ENCODE peak calls at places on chromosomes 7 and 10, in six cellular contexts. J is H1, I is neuronal stem cell, M is IMR-90, Z is H9, L is trophoblast cell. K is an unnamed sample.

GRCh38 chr10:86366033-86366901 is at the start of gene GRID1:
- DNase-seq in M (no peak), J (no peak), L (peak; percentile 12), I (no peak), Z (peak; percentile 74), K (peak; percentile 6)

GRCh38 chr7:52287698-52288097 is 747.7 kb upstream of the POM121L12 start:
- DNase-seq in I (no peak), L (no peak), J (no peak), Z (no peak), M (no peak), K (no peak)

GRCh38 chr10:132636358-132636757 is 98.8 kb downstream of the INPP5A start:
- DNase-seq in Z (no peak), M (no peak), L (no peak), J (no peak), I (no peak), K (no peak)

GRCh38 chr7:1058821-1059199 is 14.5 kb downstream of the GPR146 start:
- DNase-seq in Z (no peak), I (no peak), J (no peak), L (no peak), M (peak; percentile 53), K (peak; percentile 56)

GRCh38 chr10:451021-451471 is 238.4 kb downstream of the DIP2C start:
- DNase-seq in J (no peak), I (no peak), L (no peak), Z (no peak), M (no peak), K (no peak)

GRCh38 chr10:60444494-60445064 is 54.9 kb upstream of the ANK3 start:
- DNase-seq in L (peak; percentile 67), I (peak; percentile 15), J (no peak), Z (no peak), M (peak; percentile 63), K (no peak)

GRCh38 chr7:11130012-11130411 is 156.3 kb downstream of the PHF14 start:
- DNase-seq in M (peak; percentile 95), Z (no peak), J (no peak), L (peak; percentile 93), I (no peak), K (peak; percentile 51)

GRCh38 chr10:101601541-101601940 is 13.4 kb downstream of the DPCD start:
- DNase-seq in M (no peak), Z (no peak), J (no peak), I (no peak), L (no peak), K (no peak)

GRCh38 chr7:100892364-100893317 is 3.0 kb downstream of the ACHE start:
- DNase-seq in J (no peak), L (no peak), Z (no peak), M (no peak), I (no peak), K (no peak)

DNA sequence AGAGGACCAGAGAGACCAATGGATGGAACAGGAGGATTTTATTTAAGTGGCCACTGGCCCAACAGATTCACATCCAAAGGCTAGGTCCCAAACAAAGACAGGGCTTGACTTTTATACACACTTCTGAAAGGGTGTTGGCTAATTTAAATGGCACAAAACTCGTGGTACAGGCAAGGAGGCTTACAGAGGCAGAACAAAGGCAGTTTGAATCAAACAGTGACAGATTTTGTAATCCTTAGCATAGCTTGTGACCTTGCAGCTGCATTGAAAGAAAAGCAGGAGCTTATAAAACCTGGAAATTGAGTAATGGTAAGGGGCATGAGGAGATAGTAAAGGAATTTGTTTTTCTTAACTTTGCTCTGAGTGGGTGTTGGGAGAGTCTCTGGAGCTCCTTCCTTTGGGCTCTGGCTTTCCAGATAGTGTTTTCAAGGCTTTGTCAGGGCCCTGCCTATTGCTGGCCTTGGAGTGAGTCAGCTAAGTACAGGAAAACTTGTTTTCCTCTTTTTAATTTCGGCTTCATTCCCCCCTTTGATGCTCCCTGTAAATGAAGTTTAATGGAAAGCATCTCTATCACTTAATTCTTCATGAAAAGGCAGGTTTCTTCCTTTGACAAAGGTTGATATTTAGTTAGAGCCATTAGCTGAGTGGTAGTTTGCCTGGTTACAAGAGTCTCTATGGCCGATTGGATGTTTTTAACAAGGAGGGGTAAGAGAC is 96.9 kb downstream of the TRIM24 start:
- DNase-seq in M (no peak), L (peak; percentile 3), I (no peak), Z (no peak), J (no peak), K (peak; percentile 16)
- H3K9me3 ChIP-seq in M (peaks cover 26% of the 10 kb centered on the region), L (peaks cover 9% of the 10 kb centered on the region), I (peaks cover 84% of the 10 kb centered on the region), Z (peaks cover 36% of the 10 kb centered on the region), J (peaks cover 32% of the 10 kb centered on the region), K (peaks cover 98% of the 10 kb centered on the region)

GRCh38 chr7:23470290-23471089 is at the start of gene IGF2BP3:
- DNase-seq in Z (peak; percentile 95), M (peak; percentile 96), I (peak; percentile 98), L (peak; percentile 90), J (peak; percentile 91), K (peak; percentile 99)

GRCh38 chr7:23472046-23472445 is 1.8 kb upstream of the IGF2BP3 start:
- DNase-seq in J (no peak), M (no peak), L (no peak), Z (no peak), I (no peak), K (no peak)

GRCh38 chr7:23469961-23470250 is 385 bp downstream of the IGF2BP3 start:
- DNase-seq in Z (no peak), J (no peak), I (peak; percentile 17), L (peak; percentile 47), M (no peak), K (peak; percentile 60)

GRCh38 chr7:23472556-23472955 is 2.3 kb upstream of the IGF2BP3 start:
- DNase-seq in M (no peak), Z (no peak), I (no peak), J (no peak), L (no peak), K (no peak)

DNA sequence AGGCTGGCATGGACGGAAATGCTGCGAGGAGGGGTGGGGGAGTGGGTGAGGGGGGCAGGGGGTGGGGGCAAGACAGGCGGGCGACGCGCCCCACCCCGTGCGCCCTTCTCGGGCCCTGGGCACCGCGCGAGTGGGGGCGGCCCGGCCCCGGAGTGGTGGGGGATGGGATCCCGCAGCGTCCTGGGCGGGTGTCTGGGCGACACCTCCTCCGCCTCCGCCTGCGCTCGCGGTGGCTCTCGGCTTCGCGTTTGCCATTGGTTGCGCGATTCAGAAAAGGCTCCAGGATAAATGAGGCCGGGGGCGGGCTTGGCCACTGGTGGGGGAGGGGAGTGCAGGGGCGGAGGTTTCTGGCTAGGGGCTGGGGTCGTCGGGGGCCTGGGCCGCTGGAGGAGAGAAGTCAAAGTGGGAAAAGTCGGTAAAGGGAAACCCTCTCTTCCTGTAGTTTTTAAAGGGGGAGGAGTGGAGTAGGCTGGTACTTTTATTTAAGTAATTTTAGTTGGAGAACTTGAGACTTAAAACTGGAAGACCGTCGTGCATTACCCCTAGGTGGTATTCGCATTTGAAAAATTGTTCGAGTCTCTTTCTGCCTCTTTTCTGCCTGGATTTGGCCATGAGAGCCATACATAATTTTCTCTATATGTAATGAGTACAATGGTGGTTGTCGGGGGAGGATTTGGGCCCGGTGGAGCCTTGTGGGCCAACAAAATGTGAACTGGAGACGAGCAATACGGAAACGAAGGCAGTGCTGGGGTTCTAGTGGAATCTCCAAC is 984 bp upstream of the IGF2BP3 start:
- DNase-seq in J (no peak), M (peak; percentile 68), L (peak; percentile 82), I (peak; percentile 92), Z (peak; percentile 92), K (peak; percentile 89)
- H2BK120ac ChIP-seq in J (peak overlapping the region; percentile 84), M (peak overlapping the region; percentile 88), L (peak overlapping the region; percentile 69), I (no peak overlapping the region), Z (no peak overlapping the region), K (peak overlapping the region; percentile 96)

GRCh38 chr10:45386657-45387056 is 12.6 kb downstream of the ALOX5 start:
- DNase-seq in M (no peak), J (no peak), I (no peak), Z (no peak), L (peak; percentile 24), K (no peak)
- H3K9me3 ChIP-seq in M (no peaks in the 10 kb centered on the region), J (no peaks in the 10 kb centered on the region), I (no peaks in the 10 kb centered on the region), Z (no peaks in the 10 kb centered on the region), L (peaks cover 3% of the 10 kb centered on the region), K (no peaks in the 10 kb centered on the region)

DNA sequence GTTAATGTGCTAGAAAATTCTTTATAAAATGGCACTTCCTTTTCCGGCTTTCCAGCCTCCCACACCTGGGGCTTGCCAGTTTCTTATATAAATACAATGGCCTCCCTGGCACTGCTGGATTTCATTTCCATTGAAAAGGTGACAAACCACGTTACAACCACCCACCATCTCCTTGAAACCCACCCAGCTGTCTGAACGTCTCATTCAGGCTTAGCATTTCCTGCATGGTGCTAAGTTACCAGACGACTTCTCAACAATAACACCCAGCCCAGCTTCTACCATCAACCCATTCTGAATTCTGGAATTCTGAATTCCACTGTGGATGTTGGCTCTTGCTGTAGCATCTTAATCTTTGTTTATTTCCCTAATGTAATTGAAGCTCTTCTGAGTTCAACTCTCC is 499.8 kb upstream of the CELF2 start:
- DNase-seq in I (no peak), J (no peak), Z (no peak), L (no peak), M (no peak), K (no peak)
- H2BK120ac ChIP-seq in I (no peak overlapping the region), J (no peak overlapping the region), Z (no peak overlapping the region), L (no peak overlapping the region), M (no peak overlapping the region), K (no peak overlapping the region)

GRCh38 chr7:64997927-64998391 is 7.1 kb upstream of the ZNF117 start:
- DNase-seq in M (peak; percentile 63), Z (no peak), L (peak; percentile 92), J (no peak), I (no peak), K (no peak)

GRCh38 chr7:64996305-64996704 is 5.5 kb upstream of the ZNF117 start:
- DNase-seq in M (no peak), J (no peak), L (no peak), Z (no peak), I (no peak), K (no peak)

GRCh38 chr7:64999165-65000004 is 7.1 kb downstream of the ERV3-1 start:
- DNase-seq in J (no peak), L (peak; percentile 97), I (no peak), Z (no peak), M (peak; percentile 53), K (peak; percentile 16)

GRCh38 chr7:64997164-64997908 is 6.5 kb upstream of the ZNF117 start:
- DNase-seq in J (no peak), I (no peak), L (no peak), M (no peak), Z (no peak), K (no peak)

DNA sequence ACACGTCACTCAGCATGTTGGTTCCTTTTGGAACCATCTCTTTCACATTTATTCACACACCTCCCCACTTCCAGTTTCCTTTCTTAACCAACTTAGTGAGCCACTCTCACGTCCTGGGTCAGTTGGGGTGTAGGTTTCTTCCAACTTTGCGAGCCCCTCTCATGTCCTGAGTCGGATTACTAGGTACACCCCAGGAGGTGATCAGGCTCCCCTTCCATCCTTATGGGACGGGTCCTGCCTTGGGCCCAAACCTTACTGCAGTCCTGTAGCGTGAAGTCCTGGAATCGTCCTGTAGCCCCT is 7.7 kb downstream of the ERV3-1 start:
- DNase-seq in J (no peak), L (no peak), M (no peak), Z (no peak), I (no peak), K (no peak)
- H3K9me3 ChIP-seq in J (peaks cover 31% of the 10 kb centered on the region), L (peaks cover 34% of the 10 kb centered on the region), M (peaks cover 59% of the 10 kb centered on the region), Z (peaks cover 26% of the 10 kb centered on the region), I (peaks cover 99% of the 10 kb centered on the region), K (peaks cover 57% of the 10 kb centered on the region)